ENCODE peak calls at places on chromosomes 13 and 19, in ten cellular contexts. P, N, Q, I, Y, J, T, E, O and K are unnamed samples.

GRCh38 chr19:18415177-18415867 is 3.9 kb upstream of the SSBP4 start:
- DNase-seq in P (no peak), N (no peak), Q (no peak), I (peak), Y (no peak), J (peak), T (no peak), E (no peak), O (peak), K (peak)

GRCh38 chr19:58181902-58182576 is 822 bp upstream of the ZNF274 start:
- DNase-seq in P (no peak), N (no peak), Q (peak), I (peak), Y (peak), J (peak), T (peak), E (peak), O (peak), K (no peak)

GRCh38 chr13:46736568-46736967 is 60.4 kb downstream of the ESD start:
- DNase-seq in P (no peak), N (no peak), Q (no peak), I (peak), Y (no peak), J (no peak), T (no peak), E (no peak), O (no peak), K (no peak)

GRCh38 chr19:33156354-33156753 is 24.4 kb downstream of the WDR88 start:
- DNase-seq in P (no peak), N (no peak), Q (peak), I (no peak), Y (no peak), J (no peak), T (no peak), E (no peak), O (peak), K (peak)

GRCh38 chr19:40831502-40832430 is 18.5 kb downstream of the CYP2A6 start:
- DNase-seq in P (no peak), N (no peak), Q (peak), I (no peak), Y (no peak), J (no peak), T (no peak), E (no peak), O (peak), K (peak)

GRCh38 chr19:5141926-5142724 is 173.2 kb downstream of the KDM4B start:
- DNase-seq in P (no peak), N (no peak), Q (no peak), I (no peak), Y (no peak), J (peak), T (no peak), E (no peak), O (no peak), K (no peak)

GRCh38 chr19:13208131-13208963 is 58.1 kb downstream of the IER2 start:
- DNase-seq in P (peak), N (no peak), Q (no peak), I (peak), Y (peak), J (peak), T (peak), E (peak), O (peak), K (peak)

GRCh38 chr13:99465454-99465853 is 35.8 kb upstream of the TM9SF2 start:
- DNase-seq in P (no peak), N (no peak), Q (no peak), I (no peak), Y (no peak), J (no peak), T (no peak), E (no peak), O (no peak), K (no peak)

GRCh38 chr13:29284726-29285125 is 310.8 kb downstream of the SLC7A1 start:
- DNase-seq in P (no peak), N (no peak), Q (peak), I (no peak), Y (no peak), J (no peak), T (no peak), E (no peak), O (peak), K (no peak)

GRCh38 chr13:109626386-109627171 is 159.8 kb downstream of the IRS2 start:
- DNase-seq in P (no peak), N (no peak), Q (no peak), I (no peak), Y (no peak), J (no peak), T (no peak), E (no peak), O (no peak), K (no peak)

GRCh38 chr13:46086421-46086922 is 18.4 kb downstream of the CPB2 start:
- DNase-seq in P (no peak), N (no peak), Q (no peak), I (no peak), Y (no peak), J (no peak), T (no peak), E (no peak), O (no peak), K (no peak)

GRCh38 chr19:917323-918151 is at the start of gene KISS1R:
- DNase-seq in P (peak), N (no peak), Q (no peak), I (peak), Y (peak), J (no peak), T (peak), E (no peak), O (no peak), K (no peak)

GRCh38 chr19:41456342-41456918 is 13.5 kb downstream of the ERICH4 start:
- DNase-seq in P (no peak), N (no peak), Q (peak), I (no peak), Y (no peak), J (no peak), T (no peak), E (no peak), O (peak), K (peak)

GRCh38 chr13:81487151-81487550 is 1146.2 kb upstream of the SPRY2 start:
- DNase-seq in P (no peak), N (no peak), Q (no peak), I (no peak), Y (peak), J (no peak), T (no peak), E (no peak), O (peak), K (no peak)

GRCh38 chr13:95067303-95067702 is 233.9 kb downstream of the ABCC4 start:
- DNase-seq in P (no peak), N (no peak), Q (peak), I (no peak), Y (no peak), J (no peak), T (no peak), E (no peak), O (peak), K (no peak)

GRCh38 chr13:79457948-79458347 is 23.0 kb upstream of the NDFIP2 start:
- DNase-seq in P (no peak), N (no peak), Q (peak), I (no peak), Y (no peak), J (no peak), T (no peak), E (no peak), O (peak), K (peak)

GRCh38 chr19:8363803-8364771 is at the start of gene ANGPTL4:
- DNase-seq in P (peak), N (peak), Q (peak), I (no peak), Y (peak), J (peak), T (peak), E (peak), O (peak), K (peak)

GRCh38 chr19:18167975-18168645 is 5.5 kb upstream of the IFI30 start:
- DNase-seq in P (no peak), N (no peak), Q (peak), I (peak), Y (peak), J (peak), T (peak), E (no peak), O (peak), K (no peak)

GRCh38 chr13:47087841-47088240 is 191.0 kb upstream of the HTR2A start:
- DNase-seq in P (no peak), N (no peak), Q (peak), I (peak), Y (no peak), J (no peak), T (no peak), E (no peak), O (peak), K (peak)

GRCh38 chr13:98691360-98691759 is 61.1 kb downstream of the SLC15A1 start:
- DNase-seq in P (no peak), N (no peak), Q (no peak), I (no peak), Y (no peak), J (no peak), T (no peak), E (no peak), O (no peak), K (no peak)

GRCh38 chr13:114131581-114132418 is 623 bp downstream of the RASA3 start:
- DNase-seq in P (peak), N (no peak), Q (peak), I (no peak), Y (no peak), J (no peak), T (peak), E (no peak), O (no peak), K (peak)

GRCh38 chr19:19662344-19662743 is 1.1 kb downstream of the ATP13A1 start:
- DNase-seq in P (no peak), N (no peak), Q (no peak), I (no peak), Y (no peak), J (no peak), T (no peak), E (no peak), O (no peak), K (no peak)

GRCh38 chr19:17401628-17402027 is 3.8 kb downstream of the BST2 start:
- DNase-seq in P (no peak), N (no peak), Q (no peak), I (no peak), Y (no peak), J (no peak), T (no peak), E (no peak), O (no peak), K (no peak)

GRCh38 chr13:60312851-60313505 is 84.0 kb upstream of the TDRD3 start:
- DNase-seq in P (no peak), N (no peak), Q (no peak), I (no peak), Y (no peak), J (no peak), T (no peak), E (no peak), O (no peak), K (no peak)